ENCODE peak calls at places on chromosome 4, in nine cellular contexts. B, R, D, U, P, G, I, V and F are unnamed samples.

GRCh38 chr4:87961993-87962791 is 13.3 kb upstream of the SPP1 start:
- DNase-seq in B (no peak), R (no peak), D (no peak), U (peak; percentile 61), P (peak; percentile 53), G (no peak), I (no peak), V (no peak), F (peak; percentile 32)

GRCh38 chr4:31328921-31329320 is 608.8 kb downstream of the PCDH7 start:
- DNase-seq in B (no peak), R (no peak), D (no peak), U (no peak), P (no peak), G (no peak), I (no peak), V (no peak), F (no peak)

GRCh38 chr4:184824776-184825393 is 883 bp downstream of the ACSL1 start:
- DNase-seq in B (no peak), R (peak; percentile 78), D (no peak), U (no peak), P (no peak), G (no peak), I (peak; percentile 47), V (peak; percentile 8), F (no peak)

GRCh38 chr4:147707892-147708672 is 23.8 kb upstream of the ARHGAP10 start:
- DNase-seq in B (peak; percentile 38), R (no peak), D (peak; percentile 49), U (peak; percentile 64), P (no peak), G (peak; percentile 43), I (peak; percentile 34), V (peak; percentile 29), F (peak; percentile 34)

GRCh38 chr4:74370912-74371311 is 6.0 kb downstream of the EREG start:
- DNase-seq in B (peak; percentile 38), R (no peak), D (peak; percentile 59), U (peak; percentile 77), P (no peak), G (no peak), I (peak; percentile 52), V (peak; percentile 18), F (peak; percentile 68)

GRCh38 chr4:173801876-173802713 is 272.1 kb upstream of the HAND2 start:
- DNase-seq in B (no peak), R (no peak), D (no peak), U (no peak), P (no peak), G (no peak), I (no peak), V (no peak), F (no peak)

GRCh38 chr4:157265281-157265680 is 44.8 kb downstream of the GRIA2 start:
- DNase-seq in B (peak; percentile 10), R (no peak), D (no peak), U (peak; percentile 60), P (no peak), G (no peak), I (no peak), V (no peak), F (no peak)

GRCh38 chr4:52037730-52038108 is 380 bp downstream of the SGCB start:
- DNase-seq in B (peak; percentile 64), R (peak; percentile 76), D (peak; percentile 33), U (no peak), P (no peak), G (peak; percentile 38), I (no peak), V (peak; percentile 45), F (peak; percentile 14)

GRCh38 chr4:99436976-99437655 is 2.0 kb upstream of the ADH7 start:
- DNase-seq in B (no peak), R (no peak), D (no peak), U (peak; percentile 37), P (no peak), G (no peak), I (no peak), V (no peak), F (no peak)

GRCh38 chr4:185204238-185204910 is 574 bp upstream of the CFAP97 start:
- DNase-seq in B (no peak), R (no peak), D (peak; percentile 44), U (peak; percentile 41), P (no peak), G (no peak), I (peak; percentile 31), V (no peak), F (no peak)

GRCh38 chr4:153748378-153748777 is 11.4 kb downstream of the RNF175 start:
- DNase-seq in B (no peak), R (no peak), D (no peak), U (peak; percentile 96), P (peak; percentile 61), G (no peak), I (peak; percentile 67), V (no peak), F (peak; percentile 74)

GRCh38 chr4:61068745-61069144 is 131.4 kb upstream of the ADGRL3 start:
- DNase-seq in B (no peak), R (no peak), D (no peak), U (peak; percentile 15), P (peak; percentile 28), G (peak; percentile 8), I (no peak), V (no peak), F (no peak)

GRCh38 chr4:37989398-37990260 is 29.4 kb downstream of the PTTG2 start:
- DNase-seq in B (no peak), R (no peak), D (no peak), U (no peak), P (no peak), G (no peak), I (peak; percentile 93), V (no peak), F (no peak)

GRCh38 chr4:40833212-40833611 is 83.5 kb downstream of the NSUN7 start:
- DNase-seq in B (no peak), R (no peak), D (no peak), U (no peak), P (no peak), G (no peak), I (no peak), V (no peak), F (no peak)

GRCh38 chr4:42579903-42580302 is 77.0 kb downstream of the ATP8A1 start:
- DNase-seq in B (no peak), R (no peak), D (no peak), U (no peak), P (no peak), G (no peak), I (no peak), V (no peak), F (no peak)

GRCh38 chr4:56618734-56619133 is 62.4 kb downstream of the HOPX start:
- DNase-seq in B (no peak), R (no peak), D (no peak), U (no peak), P (no peak), G (no peak), I (no peak), V (no peak), F (no peak)

GRCh38 chr4:53465291-53465690 is 87.8 kb downstream of the FIP1L1 start:
- DNase-seq in B (no peak), R (no peak), D (no peak), U (no peak), P (no peak), G (no peak), I (no peak), V (no peak), F (no peak)

GRCh38 chr4:40908702-40909362 is 159.1 kb downstream of the NSUN7 start:
- DNase-seq in B (peak; percentile 89), R (peak; percentile 76), D (peak; percentile 78), U (peak; percentile 84), P (peak; percentile 50), G (peak; percentile 57), I (peak; percentile 90), V (peak; percentile 69), F (peak; percentile 79)

GRCh38 chr4:174401471-174402130 is 117.9 kb downstream of the CEP44 start:
- DNase-seq in B (no peak), R (no peak), D (no peak), U (no peak), P (peak; percentile 82), G (no peak), I (no peak), V (no peak), F (no peak)

GRCh38 chr4:47381172-47381571 is 82.3 kb downstream of the COMMD8 start:
- DNase-seq in B (no peak), R (no peak), D (no peak), U (no peak), P (no peak), G (no peak), I (no peak), V (no peak), F (no peak)

GRCh38 chr4:99816611-99817309 is at the start of gene DAPP1:
- DNase-seq in B (no peak), R (peak; percentile 78), D (peak; percentile 68), U (peak; percentile 100), P (no peak), G (peak; percentile 13), I (peak; percentile 85), V (no peak), F (no peak)

GRCh38 chr4:184826315-184827266 is 823 bp upstream of the ACSL1 start:
- DNase-seq in B (peak; percentile 28), R (peak; percentile 84), D (peak; percentile 44), U (no peak), P (no peak), G (no peak), I (peak; percentile 77), V (no peak), F (no peak)

GRCh38 chr4:177393236-177393635 is 49.0 kb downstream of the AGA start:
- DNase-seq in B (no peak), R (no peak), D (no peak), U (no peak), P (no peak), G (no peak), I (peak; percentile 24), V (no peak), F (no peak)

GRCh38 chr4:36065274-36065871 is 178.9 kb downstream of the ARAP2 start:
- DNase-seq in B (no peak), R (no peak), D (no peak), U (no peak), P (no peak), G (no peak), I (no peak), V (no peak), F (no peak)
- TF ChIP-seq CTCF in B (no peak), R (no peak), D (no peak), U (no peak), P (no peak), G (no peak), I (no peak), V (no peak), F (no peak)

GRCh38 chr4:14908635-14909034 is 93.6 kb upstream of the CPEB2 start:
- DNase-seq in B (no peak), R (no peak), D (no peak), U (peak; percentile 83), P (peak; percentile 34), G (no peak), I (no peak), V (no peak), F (no peak)
- TF ChIP-seq CTCF in B (no peak), R (no peak), D (no peak), U (no peak), P (no peak), G (no peak), I (no peak), V (no peak), F (no peak)

GRCh38 chr4:11488657-11489448 is 60.2 kb upstream of the HS3ST1 start:
- DNase-seq in B (no peak), R (no peak), D (no peak), U (peak; percentile 72), P (no peak), G (no peak), I (no peak), V (no peak), F (no peak)
- TF ChIP-seq CTCF in B (no peak), R (peak; percentile 29), D (no peak), U (no peak), P (no peak), G (no peak), I (no peak), V (no peak), F (no peak)

GRCh38 chr4:103634236-103634635 is 85.5 kb downstream of the TACR3 start:
- DNase-seq in B (no peak), R (no peak), D (no peak), U (peak; percentile 22), P (no peak), G (no peak), I (peak; percentile 4), V (no peak), F (no peak)
- TF ChIP-seq CTCF in B (no peak), R (no peak), D (no peak), U (peak; percentile 35), P (no peak), G (no peak), I (no peak), V (no peak), F (no peak)